ENCODE peak calls at places on chromosomes 13 and 19, in ten cellular contexts. Z, V, S, K, G, H, F, E, Q and I are unnamed samples.

GRCh38 chr13:67383358-67383757 is 153.2 kb upstream of the PCDH9 start:
- DNase-seq in Q (no peak), G (peak), K (no peak), S (no peak), E (no peak), H (no peak), Z (no peak), V (no peak), F (no peak), I (no peak)

GRCh38 chr19:18520848-18521691 is 800 bp downstream of the ELL start:
- DNase-seq in S (no peak), H (no peak), K (peak), V (peak), F (no peak), Q (no peak), Z (no peak), E (no peak), G (no peak), I (no peak)

GRCh38 chr13:97344250-97345175 is 89.5 kb upstream of the RAP2A start:
- DNase-seq in F (no peak), Q (peak), H (no peak), S (peak), Z (peak), V (peak), E (peak), K (peak), G (peak), I (no peak)

GRCh38 chr13:100513987-100514670 is 74.5 kb downstream of the GGACT start:
- DNase-seq in Q (peak), Z (no peak), F (no peak), K (peak), V (no peak), E (peak), H (no peak), S (no peak), G (no peak), I (no peak)

GRCh38 chr19:11949201-11949600 is 15.6 kb upstream of the ZNF763 start:
- DNase-seq in S (no peak), V (no peak), F (no peak), E (no peak), H (no peak), Z (no peak), G (peak), K (no peak), Q (no peak), I (no peak)

GRCh38 chr13:65054277-65054676 is 2175.9 kb downstream of the PCDH9 start:
- DNase-seq in V (no peak), E (no peak), K (no peak), G (no peak), F (no peak), S (no peak), Z (no peak), H (no peak), Q (no peak), I (no peak)

GRCh38 chr19:1512671-1513491 is at the start of gene ADAMTSL5:
- DNase-seq in F (peak), K (peak), G (peak), Z (no peak), Q (no peak), V (peak), S (peak), E (no peak), H (peak), I (no peak)

GRCh38 chr13:88840085-88840484 is 1168.9 kb downstream of the SLITRK5 start:
- DNase-seq in K (no peak), H (no peak), V (no peak), Z (no peak), E (no peak), F (no peak), Q (no peak), S (no peak), G (no peak), I (no peak)

GRCh38 chr13:68174905-68175304 is 944.8 kb upstream of the PCDH9 start:
- DNase-seq in F (no peak), V (no peak), H (no peak), E (no peak), Q (no peak), Z (no peak), S (no peak), K (no peak), G (no peak), I (no peak)

GRCh38 chr13:75411924-75412537 is 69.9 kb downstream of the TBC1D4 start:
- DNase-seq in H (no peak), K (no peak), F (no peak), G (no peak), S (no peak), Q (no peak), V (no peak), E (no peak), Z (no peak), I (no peak)

GRCh38 chr13:75670496-75670895 is 34.4 kb downstream of the LMO7 start:
- DNase-seq in K (no peak), V (no peak), F (no peak), Z (no peak), Q (no peak), H (no peak), E (no peak), S (no peak), G (no peak), I (no peak)

GRCh38 chr13:24038405-24038804 is 122.1 kb upstream of the SPATA13 start:
- DNase-seq in Q (peak), E (no peak), F (peak), S (no peak), G (peak), Z (peak), K (no peak), V (no peak), H (no peak), I (no peak)

GRCh38 chr19:45884682-45885555 is 1.0 kb downstream of the IRF2BP1 start:
- DNase-seq in E (no peak), Z (no peak), G (no peak), V (peak), K (peak), Q (no peak), S (no peak), F (peak), H (no peak), I (no peak)